ENCODE peak calls at places on chromosome 5, in seven cellular contexts. I is right lobe of liver, T is stomach, L is HCT116, Q is A549, Z is prostate gland, J is adrenal gland. G is an unnamed sample.

GRCh38 chr5:4185127-4185526 is 589.5 kb downstream of the IRX1 start:
- DNase-seq in I (no peak), T (no peak), L (no peak), Q (no peak), Z (no peak), J (no peak), G (no peak)

GRCh38 chr5:9483251-9483650 is 62.6 kb downstream of the SEMA5A start:
- DNase-seq in I (no peak), T (no peak), L (no peak), Q (no peak), Z (no peak), J (no peak), G (no peak)

GRCh38 chr5:31021181-31021624 is 172.3 kb upstream of the CDH6 start:
- DNase-seq in I (no peak), T (no peak), L (no peak), Q (peak), Z (no peak), J (no peak), G (no peak)

GRCh38 chr5:144332265-144332664 is 161.6 kb downstream of the KCTD16 start:
- DNase-seq in I (no peak), T (no peak), L (no peak), Q (peak), Z (no peak), J (no peak), G (no peak)

GRCh38 chr5:91381774-91382492 is 1.2 kb downstream of the ARRDC3 start:
- DNase-seq in I (peak), T (peak), L (peak), Q (peak), Z (peak), J (peak), G (peak)

GRCh38 chr5:126544087-126544740 is 50.8 kb downstream of the ALDH7A1 start:
- DNase-seq in I (no peak), T (peak), L (peak), Q (peak), Z (no peak), J (peak), G (no peak)

GRCh38 chr5:960551-960950 is 48.1 kb upstream of the NKD2 start:
- DNase-seq in I (peak), T (no peak), L (no peak), Q (no peak), Z (no peak), J (no peak), G (peak)

GRCh38 chr5:133878236-133878555 is 90.2 kb downstream of the C5orf15 start:
- DNase-seq in I (no peak), T (no peak), L (no peak), Q (no peak), Z (no peak), J (no peak), G (no peak)

GRCh38 chr5:87053134-87053533 is 214.5 kb upstream of the RASA1 start:
- DNase-seq in I (no peak), T (no peak), L (no peak), Q (no peak), Z (no peak), J (no peak), G (no peak)

GRCh38 chr5:150108711-150109605 is 22.6 kb upstream of the CSF1R start:
- DNase-seq in I (peak), T (peak), L (no peak), Q (no peak), Z (no peak), J (no peak), G (no peak)

GRCh38 chr5:168207450-168208029 is 83.9 kb upstream of the WWC1 start:
- DNase-seq in I (no peak), T (no peak), L (no peak), Q (no peak), Z (no peak), J (no peak), G (no peak)

GRCh38 chr5:75510417-75510835 is 1.0 kb downstream of the CERT1 start:
- DNase-seq in I (no peak), T (peak), L (no peak), Q (no peak), Z (no peak), J (no peak), G (no peak)

GRCh38 chr5:65803699-65804426 is 81.9 kb downstream of the NLN start:
- DNase-seq in I (no peak), T (no peak), L (no peak), Q (no peak), Z (no peak), J (no peak), G (no peak)

GRCh38 chr5:64505769-64506566 is at the start of gene RGS7BP:
- DNase-seq in I (peak), T (peak), L (no peak), Q (peak), Z (peak), J (peak), G (peak)

GRCh38 chr5:66864240-66864884 is 268.2 kb downstream of the MAST4 start:
- DNase-seq in I (no peak), T (no peak), L (no peak), Q (peak), Z (no peak), J (no peak), G (no peak)

GRCh38 chr5:141945511-141946024 is 12.4 kb downstream of the PCDH12 start:
- DNase-seq in I (no peak), T (no peak), L (no peak), Q (no peak), Z (no peak), J (peak), G (peak)

GRCh38 chr5:78720997-78721396 is 72.4 kb upstream of the LHFPL2 start:
- DNase-seq in I (no peak), T (no peak), L (no peak), Q (peak), Z (no peak), J (no peak), G (no peak)

GRCh38 chr5:145774442-145774841 is 60.7 kb downstream of the PRELID2 start:
- DNase-seq in I (no peak), T (no peak), L (no peak), Q (no peak), Z (no peak), J (no peak), G (no peak)

GRCh38 chr5:142779163-142779562 is 9.0 kb downstream of the ARHGAP26 start:
- DNase-seq in I (no peak), T (no peak), L (no peak), Q (no peak), Z (peak), J (no peak), G (peak)

GRCh38 chr5:173012882-173013281 is 29.3 kb downstream of the ATP6V0E1 start:
- DNase-seq in I (peak), T (no peak), L (no peak), Q (no peak), Z (no peak), J (peak), G (no peak)

GRCh38 chr5:30539004-30539634 is 654.4 kb upstream of the CDH6 start:
- DNase-seq in I (peak), T (no peak), L (no peak), Q (no peak), Z (no peak), J (no peak), G (peak)

GRCh38 chr5:149268928-149269557 is 2.6 kb upstream of the AFAP1L1 start:
- DNase-seq in I (no peak), T (no peak), L (peak), Q (peak), Z (no peak), J (no peak), G (no peak)

GRCh38 chr5:54049963-54050362 is 260.4 kb downstream of the ARL15 start:
- DNase-seq in I (no peak), T (no peak), L (no peak), Q (peak), Z (no peak), J (no peak), G (no peak)

GRCh38 chr5:2724031-2724581 is 27.4 kb downstream of the IRX2 start:
- DNase-seq in I (no peak), T (no peak), L (no peak), Q (no peak), Z (no peak), J (no peak), G (no peak)

GRCh38 chr5:39158127-39158593 is 61.2 kb downstream of the FYB1 start:
- DNase-seq in I (no peak), T (peak), L (no peak), Q (peak), Z (no peak), J (no peak), G (no peak)

GRCh38 chr5:142403583-142403982 is 78.8 kb upstream of the SPRY4 start:
- DNase-seq in I (no peak), T (no peak), L (peak), Q (no peak), Z (peak), J (no peak), G (no peak)

GRCh38 chr5:115386657-115387056 is 90.2 kb upstream of the CCDC112 start:
- DNase-seq in I (no peak), T (no peak), L (no peak), Q (no peak), Z (no peak), J (no peak), G (no peak)

DNA sequence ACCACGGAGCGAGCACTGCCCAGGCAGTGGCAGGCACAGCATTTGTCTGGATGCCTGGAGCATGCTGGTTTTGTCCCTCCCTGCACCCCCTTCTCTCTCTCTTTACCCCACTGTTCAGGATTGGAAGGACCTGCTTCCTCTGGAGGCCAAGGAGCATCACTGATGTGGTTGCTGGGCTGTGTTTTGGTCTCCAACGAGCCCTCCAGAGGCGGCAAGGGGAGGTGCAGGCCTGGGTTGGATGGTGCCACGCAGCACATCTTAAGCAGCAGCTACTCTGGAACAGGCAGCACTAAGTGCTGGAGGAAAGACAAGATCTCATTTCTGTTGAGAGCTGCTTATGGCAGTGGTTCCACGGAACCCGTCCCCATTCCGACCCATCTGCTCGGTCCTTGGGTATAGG is 139.6 kb downstream of the CMYA5 start:
- DNase-seq in I (peak), T (no peak), L (no peak), Q (peak), Z (no peak), J (no peak), G (no peak)
- H3K27ac ChIP-seq in I (no peak), T (no peak), L (no peak), Q (no peak), Z (no peak), J (no peak), G (no peak)

GRCh38 chr5:177511181-177511580 is 1.6 kb upstream of the DOK3 start:
- DNase-seq in I (no peak), T (no peak), L (no peak), Q (no peak), Z (no peak), J (no peak), G (no peak)
- TF ChIP-seq POLR2A in I (no peak), T (no peak), L (no peak), Q (no peak), Z (no peak), J (no peak), G (no peak)

DNA sequence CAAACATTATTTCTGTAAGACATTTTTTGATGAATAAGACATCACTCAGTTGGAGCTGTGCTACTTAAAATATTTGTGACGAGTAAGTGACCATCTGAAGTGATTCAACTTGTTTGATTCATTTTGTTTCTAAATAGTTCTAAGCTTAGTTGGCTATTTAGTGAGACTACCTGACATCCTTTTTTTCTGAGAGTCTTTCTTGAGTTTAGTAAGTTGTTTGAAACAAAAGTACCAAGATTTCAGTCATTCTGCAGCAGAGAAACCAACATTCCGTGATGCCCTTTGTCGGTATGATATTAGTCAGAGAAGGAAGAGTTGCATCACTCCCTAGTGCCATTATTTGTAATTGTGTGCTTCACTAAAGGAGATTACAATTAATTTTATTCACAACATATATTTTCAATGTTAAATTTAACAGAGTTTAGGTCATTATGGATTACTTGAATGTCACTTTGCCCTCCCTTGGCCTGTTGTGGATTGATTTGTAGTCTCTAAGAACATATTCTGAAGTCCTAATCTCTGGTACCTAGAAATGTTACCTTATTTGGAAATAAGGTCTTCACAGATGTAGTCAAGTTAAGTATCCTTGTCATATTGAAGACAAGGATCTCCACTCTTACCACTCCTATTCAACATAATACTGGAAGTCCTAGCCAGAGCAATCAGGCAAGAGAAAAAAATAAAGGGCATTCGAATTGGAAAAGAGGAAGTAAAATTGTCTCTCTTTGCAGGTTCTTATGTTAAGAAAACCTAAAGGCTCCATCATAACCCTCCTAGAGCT is 212.2 kb downstream of the PCSK1 start:
- DNase-seq in I (no peak), T (no peak), L (no peak), Q (no peak), Z (no peak), J (no peak), G (no peak)
- H3K27ac ChIP-seq in I (no peak), T (no peak), L (no peak), Q (peak), Z (no peak), J (no peak), G (no peak)

DNA sequence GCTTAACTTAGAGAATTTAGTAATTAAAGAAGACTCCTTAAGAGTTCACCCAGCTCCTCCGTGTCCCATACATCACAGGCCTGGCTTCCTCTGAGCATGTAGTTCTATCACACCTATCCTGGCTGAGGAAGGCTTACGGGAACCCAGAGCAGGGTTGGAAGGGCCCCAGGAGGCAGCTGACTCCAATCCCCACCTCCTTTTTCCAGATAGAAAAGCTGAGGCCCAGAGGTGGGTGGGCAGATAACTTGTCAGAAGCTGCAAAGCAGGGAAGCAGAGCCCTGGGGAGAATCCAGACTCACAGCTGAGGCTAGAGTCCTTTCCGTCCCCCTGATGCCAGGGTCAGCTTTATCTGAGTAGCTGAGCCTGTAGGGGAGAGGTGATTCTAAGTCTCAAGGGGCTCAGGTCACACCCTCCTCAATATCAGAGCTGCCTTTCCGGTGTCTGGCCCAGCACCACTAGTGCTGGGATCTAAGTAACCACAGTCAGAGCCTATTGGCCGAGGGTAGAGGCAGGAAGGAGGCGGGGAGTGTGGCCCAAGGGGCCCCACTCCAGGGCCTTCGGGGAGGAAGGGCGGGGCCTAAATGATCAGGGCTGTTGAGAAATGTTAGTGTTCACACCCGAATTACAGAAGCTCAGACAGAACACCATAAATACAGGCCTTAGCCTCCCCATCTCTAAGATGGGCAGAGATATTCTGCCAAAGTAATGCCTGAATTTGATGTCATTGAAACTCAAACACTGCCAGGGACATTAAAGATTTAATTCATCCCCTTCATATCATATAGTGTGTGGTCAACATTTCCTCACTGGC is 9.9 kb downstream of the CCDC69 start:
- DNase-seq in I (peak), T (peak), L (no peak), Q (no peak), Z (no peak), J (peak), G (peak)
- TF ChIP-seq POLR2A in I (peak), T (no peak), L (no peak), Q (no peak), Z (no peak), J (no peak), G (peak)

GRCh38 chr5:83026507-83026906 is 50.7 kb downstream of the TMEM167A start:
- DNase-seq in I (no peak), T (no peak), L (no peak), Q (no peak), Z (no peak), J (no peak), G (no peak)
- H3K27ac ChIP-seq in I (no peak), T (no peak), L (no peak), Q (no peak), Z (no peak), J (no peak), G (no peak)